ENCODE peak calls at places on chromosomes 16 and 17, in six cellular contexts. H is H7, V is A172, R is occipital lobe, K is neural progenitor cell, Q is NCI-H1694 treated with DMSO at 0.1 percent for 48 hours. O is an unnamed sample.

GRCh38 chr16:53281280-53281679 is 153.0 kb upstream of the RBL2 start:
- DNase-seq in H (no peak), V (no peak), R (no peak), K (no peak), Q (no peak), O (no peak)

GRCh38 chr17:82598256-82599011 is 49.8 kb downstream of the WDR45B start:
- DNase-seq in H (no peak), V (peak; percentile 69), R (no peak), K (no peak), Q (no peak), O (peak; percentile 65)

GRCh38 chr16:72569677-72570076 is 397.7 kb upstream of the PMFBP1 start:
- DNase-seq in H (no peak), V (no peak), R (no peak), K (no peak), Q (no peak), O (no peak)

GRCh38 chr17:51472670-51473069 is 212.3 kb downstream of the UTP18 start:
- DNase-seq in H (no peak), V (no peak), R (no peak), K (no peak), Q (no peak), O (no peak)

GRCh38 chr16:4085405-4085970 is 30.8 kb downstream of the ADCY9 start:
- DNase-seq in H (no peak), V (no peak), R (no peak), K (no peak), Q (no peak), O (peak; percentile 80)

GRCh38 chr16:79728048-79728922 is 127.7 kb upstream of the MAF start:
- DNase-seq in H (no peak), V (no peak), R (no peak), K (no peak), Q (no peak), O (no peak)

GRCh38 chr16:82580293-82580900 is 46.4 kb upstream of the CDH13 start:
- DNase-seq in H (peak; percentile 41), V (peak; percentile 29), R (peak; percentile 15), K (peak; percentile 46), Q (peak; percentile 43), O (no peak)

GRCh38 chr17:8630227-8630801 is at the start of gene MYH10:
- DNase-seq in H (peak; percentile 61), V (no peak), R (no peak), K (no peak), Q (no peak), O (no peak)

GRCh38 chr17:72953621-72954020 is 138.9 kb downstream of the SLC39A11 start:
- DNase-seq in H (no peak), V (peak; percentile 44), R (no peak), K (no peak), Q (no peak), O (peak; percentile 82)

GRCh38 chr17:32732900-32733299 is 144.0 kb downstream of the MYO1D start:
- DNase-seq in H (no peak), V (no peak), R (no peak), K (no peak), Q (no peak), O (no peak)

GRCh38 chr17:83121921-83122820 is 42.8 kb downstream of the METRNL start:
- DNase-seq in H (peak; percentile 45), V (no peak), R (no peak), K (no peak), Q (no peak), O (no peak)

GRCh38 chr17:47997595-47997994 is 26.7 kb downstream of the CDK5RAP3 start:
- DNase-seq in H (no peak), V (no peak), R (no peak), K (no peak), Q (no peak), O (no peak)

GRCh38 chr17:50175035-50175788 is 9.4 kb downstream of the SGCA start:
- DNase-seq in H (no peak), V (no peak), R (no peak), K (no peak), Q (no peak), O (no peak)

O was measured in islet precursor cell.